ENCODE peak calls at places on chromosomes 1 and 21, in seven cellular contexts. H, P, U, N, R, A and C are unnamed samples.

GRCh38 chr1:240765732-240766363 is 153.9 kb upstream of the GREM2 start:
- DNase-seq in U (no peak), R (no peak), A (peak), H (no peak), P (no peak), N (no peak), C (peak)

GRCh38 chr1:89622895-89623294 is 10.0 kb upstream of the LRRC8C start:
- DNase-seq in U (no peak), A (no peak), H (no peak), P (no peak), R (no peak), N (peak), C (no peak)

GRCh38 chr1:35442737-35443136 is 114.5 kb downstream of the KIAA0319L start:
- DNase-seq in N (no peak), R (no peak), U (no peak), H (no peak), A (no peak), P (no peak), C (no peak)

GRCh38 chr1:23979387-23980005 is 631 bp downstream of the SRSF10 start:
- DNase-seq in P (no peak), U (no peak), H (no peak), A (no peak), N (no peak), R (no peak), C (no peak)

GRCh38 chr1:192660613-192661012 is 24.7 kb downstream of the RGS13 start:
- DNase-seq in N (no peak), U (no peak), A (no peak), H (no peak), P (no peak), R (no peak), C (no peak)

GRCh38 chr1:247574236-247574635 is 13.9 kb upstream of the OR2G2 start:
- DNase-seq in N (no peak), A (no peak), H (no peak), R (no peak), U (no peak), P (no peak), C (no peak)

GRCh38 chr1:63128562-63128961 is 193.8 kb upstream of the FOXD3 start:
- DNase-seq in N (no peak), R (no peak), P (no peak), A (no peak), H (no peak), U (no peak), C (no peak)

GRCh38 chr1:153174624-153175023 is 23.9 kb upstream of the SPRR2G start:
- DNase-seq in P (no peak), U (no peak), N (no peak), A (no peak), H (no peak), R (no peak), C (no peak)

GRCh38 chr1:239944666-239945065 is 147.0 kb upstream of the FMN2 start:
- DNase-seq in H (no peak), R (no peak), A (no peak), U (no peak), N (no peak), P (no peak), C (no peak)

GRCh38 chr1:185520188-185520935 is 203.3 kb upstream of the IVNS1ABP start:
- DNase-seq in N (no peak), H (no peak), U (no peak), A (no peak), R (no peak), P (no peak), C (no peak)

GRCh38 chr1:241424480-241424971 is 67.5 kb upstream of the RGS7 start:
- DNase-seq in A (no peak), P (no peak), R (no peak), H (no peak), U (no peak), N (no peak), C (no peak)

GRCh38 chr21:30044447-30045064 is 104.8 kb upstream of the GRIK1 start:
- DNase-seq in N (peak), P (peak), R (no peak), H (no peak), A (no peak), U (peak), C (no peak)

GRCh38 chr1:214086945-214087344 is 99.2 kb downstream of the PROX1 start:
- DNase-seq in R (no peak), P (no peak), U (no peak), H (no peak), N (no peak), A (no peak), C (no peak)

GRCh38 chr1:2472561-2473166 is 3.4 kb upstream of the PLCH2 start:
- DNase-seq in A (no peak), R (no peak), U (no peak), P (no peak), H (no peak), N (no peak), C (no peak)

GRCh38 chr1:182603646-182604127 is 502 bp downstream of the RGS16 start:
- DNase-seq in N (peak), P (no peak), A (no peak), H (no peak), R (no peak), U (no peak), C (no peak)

GRCh38 chr1:212386029-212386428 is 28.7 kb downstream of the PACC1 start:
- DNase-seq in A (no peak), R (no peak), P (no peak), N (no peak), U (no peak), H (no peak), C (no peak)

GRCh38 chr1:20640183-20640597 is 6.9 kb downstream of the PINK1 start:
- DNase-seq in N (peak), P (peak), U (peak), A (no peak), H (peak), R (peak), C (peak)

DNA sequence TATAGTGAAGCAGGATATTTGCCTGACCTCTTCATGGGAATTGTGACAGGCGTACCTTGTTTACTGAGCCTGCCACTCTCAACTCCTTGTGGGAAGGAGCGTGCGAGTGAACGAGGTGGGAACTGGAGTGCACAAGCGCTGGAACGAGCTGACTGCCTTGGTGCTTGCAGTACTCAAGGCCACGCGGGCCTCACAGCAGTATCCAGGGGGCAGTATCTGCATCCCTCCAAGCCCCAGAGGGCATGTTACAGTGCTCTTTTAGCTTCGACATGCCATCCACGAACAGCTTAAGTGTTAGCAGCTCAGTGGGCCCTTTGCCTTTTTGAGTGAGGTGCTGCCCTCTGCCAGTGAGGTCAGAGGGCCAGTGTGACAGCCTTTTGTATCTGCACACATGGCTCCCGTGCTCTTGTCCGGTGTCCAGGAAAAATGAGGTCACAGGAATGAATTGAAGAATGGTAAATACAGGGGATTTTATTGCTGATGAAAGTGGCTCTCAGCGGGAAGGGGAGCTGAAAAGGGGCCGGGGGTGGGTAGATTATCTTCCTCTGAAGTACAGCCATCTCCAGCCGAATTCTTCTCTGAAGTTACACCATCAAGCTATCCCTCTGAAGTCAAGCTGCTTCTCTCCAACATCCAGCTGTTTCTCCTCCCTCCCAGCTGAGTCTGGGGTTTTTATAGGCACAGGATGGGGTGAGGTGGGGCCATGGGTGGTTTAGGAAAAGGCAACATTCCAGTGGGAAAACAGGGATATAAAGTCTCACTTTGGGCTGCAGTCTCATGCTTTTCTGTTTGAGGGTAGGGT is 69.3 kb downstream of the EPB41 start:
- DNase-seq in R (no peak), N (no peak), A (no peak), P (peak), H (no peak), U (no peak), C (no peak)
- TF ChIP-seq JUND in R (no peak), N (no peak), A (no peak), P (no peak), H (no peak), U (no peak), C (no peak)

GRCh38 chr1:40056519-40057309 is 16.2 kb downstream of the CAP1 start:
- DNase-seq in P (no peak), A (no peak), U (no peak), R (no peak), N (no peak), H (no peak), C (no peak)

GRCh38 chr1:40058453-40059291 is 18.1 kb downstream of the CAP1 start:
- DNase-seq in N (no peak), P (peak), R (no peak), A (no peak), U (no peak), H (no peak), C (no peak)

GRCh38 chr1:40058097-40058452 is 17.5 kb downstream of the CAP1 start:
- DNase-seq in H (no peak), A (no peak), N (no peak), U (peak), R (no peak), P (no peak), C (no peak)

GRCh38 chr1:40059292-40059959 is 18.9 kb downstream of the CAP1 start:
- DNase-seq in N (no peak), A (peak), R (no peak), P (peak), U (peak), H (no peak), C (no peak)

GRCh38 chr1:40057310-40058030 is 16.9 kb downstream of the CAP1 start:
- DNase-seq in A (no peak), R (no peak), H (no peak), U (peak), P (peak), N (no peak), C (no peak)
- TF ChIP-seq JUND in A (no peak), R (no peak), H (no peak), U (peak), P (no peak), N (no peak), C (no peak)

GRCh38 chr1:67814121-67814772 is 19.0 kb downstream of the GNG12 start:
- DNase-seq in A (no peak), U (no peak), R (no peak), H (no peak), P (no peak), N (no peak), C (no peak)
- TF ChIP-seq JUND in A (no peak), U (no peak), R (no peak), H (no peak), P (no peak), N (no peak), C (no peak)

DNA sequence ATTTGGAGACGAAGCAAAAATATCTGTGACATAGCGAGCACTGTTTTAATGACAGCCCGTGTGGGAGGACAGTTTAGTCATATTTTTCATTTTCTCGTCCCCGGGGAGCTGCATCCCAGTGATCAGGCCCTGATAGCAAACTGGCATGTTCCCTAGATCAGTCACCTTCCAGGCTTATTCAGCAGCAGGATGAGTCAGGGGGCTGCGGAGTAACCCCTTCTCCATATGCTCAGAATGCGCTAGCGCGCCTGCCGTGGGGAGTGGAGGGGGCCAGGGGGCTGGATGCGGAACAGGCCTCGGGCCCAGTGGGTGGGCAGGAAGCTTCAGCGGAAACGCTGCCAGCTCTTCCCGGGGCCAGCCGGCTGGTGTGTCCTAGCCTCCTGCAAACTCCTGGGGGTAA is 94.0 kb downstream of the KCND3 start:
- DNase-seq in U (no peak), P (no peak), A (no peak), R (no peak), N (peak), H (no peak), C (no peak)
- TF ChIP-seq JUND in U (no peak), P (no peak), A (no peak), R (no peak), N (no peak), H (no peak), C (no peak)